ENCODE peak calls at places on chromosome 1, in nine cellular contexts. G, H, J, Y, I, F, V, E and D are unnamed samples.

GRCh38 chr1:64980745-64981601 is 14.6 kb upstream of the JAK1 start:
- DNase-seq in G (peak), H (peak), J (no peak), Y (peak), I (no peak), F (no peak), V (no peak), E (no peak), D (no peak)

GRCh38 chr1:224542783-224543440 is 73.2 kb upstream of the CNIH3 start:
- DNase-seq in G (peak), H (peak), J (no peak), Y (peak), I (peak), F (no peak), V (peak), E (no peak), D (peak)

GRCh38 chr1:33379631-33380354 is 51.1 kb downstream of the PHC2 start:
- DNase-seq in G (no peak), H (no peak), J (peak), Y (no peak), I (no peak), F (no peak), V (no peak), E (no peak), D (no peak)

GRCh38 chr1:9410737-9411297 is 118.1 kb downstream of the SPSB1 start:
- DNase-seq in G (peak), H (peak), J (no peak), Y (peak), I (peak), F (no peak), V (no peak), E (no peak), D (peak)

GRCh38 chr1:115179397-115179835 is 90.1 kb upstream of the TSPAN2 start:
- DNase-seq in G (peak), H (no peak), J (no peak), Y (peak), I (no peak), F (no peak), V (no peak), E (no peak), D (no peak)

GRCh38 chr1:27527223-27527856 is 37.4 kb upstream of the WASF2 start:
- DNase-seq in G (no peak), H (peak), J (peak), Y (peak), I (peak), F (no peak), V (no peak), E (no peak), D (peak)

GRCh38 chr1:174364996-174365760 is 82.6 kb upstream of the GPR52 start:
- DNase-seq in G (no peak), H (no peak), J (no peak), Y (no peak), I (no peak), F (no peak), V (no peak), E (no peak), D (no peak)

GRCh38 chr1:156268336-156268735 is 14.3 kb downstream of the SMG5 start:
- DNase-seq in G (peak), H (no peak), J (no peak), Y (peak), I (no peak), F (no peak), V (no peak), E (no peak), D (no peak)

GRCh38 chr1:239428311-239428710 is 41.9 kb downstream of the CHRM3 start:
- DNase-seq in G (peak), H (no peak), J (no peak), Y (no peak), I (no peak), F (no peak), V (no peak), E (no peak), D (no peak)

GRCh38 chr1:93344886-93345632 is 648 bp upstream of the DR1 start:
- DNase-seq in G (no peak), H (no peak), J (no peak), Y (no peak), I (no peak), F (no peak), V (no peak), E (no peak), D (no peak)

GRCh38 chr1:244254467-244254866 is 197.2 kb downstream of the ADSS2 start:
- DNase-seq in G (no peak), H (no peak), J (no peak), Y (no peak), I (no peak), F (no peak), V (no peak), E (no peak), D (no peak)

GRCh38 chr1:211610779-211611556 is 32.0 kb upstream of the SLC30A1 start:
- DNase-seq in G (no peak), H (no peak), J (peak), Y (peak), I (no peak), F (no peak), V (no peak), E (no peak), D (no peak)

GRCh38 chr1:92749024-92749634 is 35.8 kb downstream of the EVI5 start:
- DNase-seq in G (peak), H (peak), J (no peak), Y (peak), I (peak), F (peak), V (peak), E (no peak), D (peak)

GRCh38 chr1:15201221-15201620 is 45.8 kb upstream of the FHAD1 start:
- DNase-seq in G (no peak), H (no peak), J (no peak), Y (no peak), I (no peak), F (no peak), V (no peak), E (no peak), D (no peak)

GRCh38 chr1:204751883-204752687 is 66.5 kb upstream of the LRRN2 start:
- DNase-seq in G (no peak), H (peak), J (peak), Y (no peak), I (no peak), F (no peak), V (no peak), E (no peak), D (no peak)

GRCh38 chr1:52552505-52553371 is at the start of gene TUT4:
- DNase-seq in G (peak), H (peak), J (peak), Y (peak), I (peak), F (peak), V (peak), E (peak), D (peak)

GRCh38 chr1:239977414-239977813 is 114.3 kb upstream of the FMN2 start:
- DNase-seq in G (no peak), H (no peak), J (no peak), Y (no peak), I (no peak), F (no peak), V (no peak), E (no peak), D (no peak)

GRCh38 chr1:14438127-14438769 is 160.2 kb upstream of the KAZN start:
- DNase-seq in G (no peak), H (no peak), J (no peak), Y (no peak), I (no peak), F (no peak), V (no peak), E (no peak), D (no peak)

GRCh38 chr1:84089470-84090261 is 54.4 kb upstream of the PRKACB start:
- DNase-seq in G (peak), H (no peak), J (no peak), Y (peak), I (no peak), F (no peak), V (no peak), E (no peak), D (no peak)

GRCh38 chr1:50603274-50604271 is 180.3 kb upstream of the DMRTA2 start:
- DNase-seq in G (peak), H (peak), J (no peak), Y (peak), I (no peak), F (no peak), V (no peak), E (no peak), D (no peak)

GRCh38 chr1:183685112-183685713 is 32.1 kb upstream of the APOBEC4 start:
- DNase-seq in G (peak), H (peak), J (peak), Y (peak), I (peak), F (no peak), V (peak), E (no peak), D (peak)

GRCh38 chr1:85042413-85042812 is 5.9 kb downstream of the MCOLN3 start:
- DNase-seq in G (no peak), H (no peak), J (no peak), Y (no peak), I (no peak), F (no peak), V (no peak), E (no peak), D (no peak)